ENCODE peak calls at places on chromosomes 2 and 18, in seven cellular contexts. One of them, this sample, is unnamed.

GRCh38 chr2:162768646-162769045 is 69.9 kb downstream of the KCNH7 start:
- DNase-seq in RWPE1: no peak
- DNase-seq in LNCaP clone FGC: no peak
- DNase-seq in sigmoid colon: no peak
- DNase-seq in foreskin keratinocyte: no peak
- DNase-seq in progenitor cell of endocrine pancreas: no peak
- DNase-seq in fibroblast of mammary gland: no peak
- DNase-seq in this sample: no peak

GRCh38 chr18:55953326-55953725 is 365.3 kb upstream of the TCF4 start:
- DNase-seq in RWPE1: no peak
- DNase-seq in fibroblast of mammary gland: no peak
- DNase-seq in LNCaP clone FGC: no peak
- DNase-seq in foreskin keratinocyte: no peak
- DNase-seq in progenitor cell of endocrine pancreas: no peak
- DNase-seq in sigmoid colon: no peak
- DNase-seq in this sample: no peak

GRCh38 chr2:55869637-55870325 is 53.8 kb downstream of the EFEMP1 start:
- DNase-seq in foreskin keratinocyte: no peak
- DNase-seq in progenitor cell of endocrine pancreas: no peak
- DNase-seq in fibroblast of mammary gland: peak
- DNase-seq in RWPE1: no peak
- DNase-seq in sigmoid colon: no peak
- DNase-seq in LNCaP clone FGC: no peak
- DNase-seq in this sample: no peak

GRCh38 chr2:37219046-37219445 is 12.3 kb downstream of the CEBPZ start:
- DNase-seq in LNCaP clone FGC: no peak
- DNase-seq in progenitor cell of endocrine pancreas: no peak
- DNase-seq in RWPE1: peak
- DNase-seq in foreskin keratinocyte: peak
- DNase-seq in sigmoid colon: no peak
- DNase-seq in fibroblast of mammary gland: no peak
- DNase-seq in this sample: no peak

GRCh38 chr2:55550368-55551102 is 31.0 kb downstream of the CFAP36 start:
- DNase-seq in fibroblast of mammary gland: peak
- DNase-seq in LNCaP clone FGC: no peak
- DNase-seq in progenitor cell of endocrine pancreas: no peak
- DNase-seq in foreskin keratinocyte: peak
- DNase-seq in RWPE1: peak
- DNase-seq in sigmoid colon: no peak
- DNase-seq in this sample: no peak

GRCh38 chr18:53997064-53997463 is 227.4 kb downstream of the MBD2 start:
- DNase-seq in fibroblast of mammary gland: no peak
- DNase-seq in sigmoid colon: no peak
- DNase-seq in progenitor cell of endocrine pancreas: no peak
- DNase-seq in foreskin keratinocyte: no peak
- DNase-seq in RWPE1: no peak
- DNase-seq in LNCaP clone FGC: no peak
- DNase-seq in this sample: no peak

GRCh38 chr18:46320928-46321855 is 217.0 kb downstream of the HAUS1 start:
- DNase-seq in LNCaP clone FGC: no peak
- DNase-seq in progenitor cell of endocrine pancreas: no peak
- DNase-seq in foreskin keratinocyte: peak
- DNase-seq in fibroblast of mammary gland: peak
- DNase-seq in RWPE1: peak
- DNase-seq in sigmoid colon: no peak
- DNase-seq in this sample: no peak

GRCh38 chr2:119680457-119681195 is 1.6 kb downstream of the TMEM177 start:
- DNase-seq in RWPE1: no peak
- DNase-seq in fibroblast of mammary gland: no peak
- DNase-seq in foreskin keratinocyte: no peak
- DNase-seq in sigmoid colon: no peak
- DNase-seq in LNCaP clone FGC: no peak
- DNase-seq in progenitor cell of endocrine pancreas: no peak
- DNase-seq in this sample: no peak

GRCh38 chr2:12718662-12719399 is 2.1 kb downstream of the TRIB2 start:
- DNase-seq in sigmoid colon: no peak
- DNase-seq in RWPE1: no peak
- DNase-seq in progenitor cell of endocrine pancreas: no peak
- DNase-seq in fibroblast of mammary gland: no peak
- DNase-seq in foreskin keratinocyte: no peak
- DNase-seq in LNCaP clone FGC: no peak
- DNase-seq in this sample: no peak

GRCh38 chr18:37452697-37453385 is 112.8 kb downstream of the CELF4 start:
- DNase-seq in sigmoid colon: no peak
- DNase-seq in foreskin keratinocyte: peak
- DNase-seq in fibroblast of mammary gland: peak
- DNase-seq in LNCaP clone FGC: no peak
- DNase-seq in RWPE1: no peak
- DNase-seq in progenitor cell of endocrine pancreas: no peak
- DNase-seq in this sample: no peak

GRCh38 chr2:33275689-33276444 is 200.6 kb upstream of the RASGRP3 start:
- DNase-seq in fibroblast of mammary gland: peak
- DNase-seq in progenitor cell of endocrine pancreas: no peak
- DNase-seq in LNCaP clone FGC: no peak
- DNase-seq in sigmoid colon: peak
- DNase-seq in foreskin keratinocyte: peak
- DNase-seq in RWPE1: peak
- DNase-seq in this sample: no peak

GRCh38 chr2:19104503-19104902 is 253.9 kb downstream of the OSR1 start:
- DNase-seq in fibroblast of mammary gland: no peak
- DNase-seq in foreskin keratinocyte: peak
- DNase-seq in sigmoid colon: no peak
- DNase-seq in RWPE1: peak
- DNase-seq in progenitor cell of endocrine pancreas: no peak
- DNase-seq in LNCaP clone FGC: no peak
- DNase-seq in this sample: no peak

GRCh38 chr2:39683022-39683699 is 17.4 kb downstream of the TMEM178A start:
- DNase-seq in sigmoid colon: no peak
- DNase-seq in fibroblast of mammary gland: no peak
- DNase-seq in progenitor cell of endocrine pancreas: no peak
- DNase-seq in foreskin keratinocyte: no peak
- DNase-seq in LNCaP clone FGC: no peak
- DNase-seq in RWPE1: no peak
- DNase-seq in this sample: no peak

GRCh38 chr18:69401475-69402218 is 959 bp downstream of the DOK6 start:
- DNase-seq in progenitor cell of endocrine pancreas: no peak
- DNase-seq in fibroblast of mammary gland: peak
- DNase-seq in foreskin keratinocyte: peak
- DNase-seq in sigmoid colon: peak
- DNase-seq in LNCaP clone FGC: no peak
- DNase-seq in RWPE1: no peak
- DNase-seq in this sample: peak

GRCh38 chr2:74205586-74205985 is 7.2 kb downstream of the MTHFD2 start:
- DNase-seq in RWPE1: no peak
- DNase-seq in sigmoid colon: no peak
- DNase-seq in LNCaP clone FGC: peak
- DNase-seq in foreskin keratinocyte: no peak
- DNase-seq in progenitor cell of endocrine pancreas: no peak
- DNase-seq in fibroblast of mammary gland: no peak
- DNase-seq in this sample: no peak

GRCh38 chr2:157784169-157784822 is 91.8 kb downstream of the ACVR1 start:
- DNase-seq in foreskin keratinocyte: peak
- DNase-seq in LNCaP clone FGC: peak
- DNase-seq in fibroblast of mammary gland: peak
- DNase-seq in progenitor cell of endocrine pancreas: no peak
- DNase-seq in RWPE1: peak
- DNase-seq in sigmoid colon: peak
- DNase-seq in this sample: no peak

GRCh38 chr2:98188351-98189046 is 101.5 kb downstream of the VWA3B start:
- DNase-seq in RWPE1: peak
- DNase-seq in sigmoid colon: no peak
- DNase-seq in fibroblast of mammary gland: peak
- DNase-seq in progenitor cell of endocrine pancreas: no peak
- DNase-seq in foreskin keratinocyte: peak
- DNase-seq in LNCaP clone FGC: peak
- DNase-seq in this sample: peak

GRCh38 chr2:100630473-100630977 is 67.7 kb downstream of the PDCL3 start:
- DNase-seq in foreskin keratinocyte: no peak
- DNase-seq in LNCaP clone FGC: no peak
- DNase-seq in progenitor cell of endocrine pancreas: no peak
- DNase-seq in sigmoid colon: no peak
- DNase-seq in RWPE1: no peak
- DNase-seq in fibroblast of mammary gland: no peak
- DNase-seq in this sample: no peak

GRCh38 chr2:234771985-234772774 is 179.6 kb upstream of the SH3BP4 start:
- DNase-seq in sigmoid colon: no peak
- DNase-seq in foreskin keratinocyte: peak
- DNase-seq in LNCaP clone FGC: no peak
- DNase-seq in RWPE1: peak
- DNase-seq in progenitor cell of endocrine pancreas: no peak
- DNase-seq in fibroblast of mammary gland: peak
- DNase-seq in this sample: no peak

GRCh38 chr18:40939636-40940035 is 1015.4 kb upstream of the PIK3C3 start:
- DNase-seq in foreskin keratinocyte: no peak
- DNase-seq in progenitor cell of endocrine pancreas: no peak
- DNase-seq in RWPE1: no peak
- DNase-seq in LNCaP clone FGC: no peak
- DNase-seq in sigmoid colon: no peak
- DNase-seq in fibroblast of mammary gland: peak
- DNase-seq in this sample: no peak

GRCh38 chr18:35770360-35770759 is 188.8 kb downstream of the GALNT1 start:
- DNase-seq in foreskin keratinocyte: peak
- DNase-seq in LNCaP clone FGC: no peak
- DNase-seq in progenitor cell of endocrine pancreas: no peak
- DNase-seq in fibroblast of mammary gland: peak
- DNase-seq in RWPE1: no peak
- DNase-seq in sigmoid colon: no peak
- DNase-seq in this sample: no peak

GRCh38 chr2:88654714-88655113 is 27.4 kb upstream of the EIF2AK3 start:
- DNase-seq in progenitor cell of endocrine pancreas: no peak
- DNase-seq in RWPE1: no peak
- DNase-seq in sigmoid colon: no peak
- DNase-seq in LNCaP clone FGC: no peak
- DNase-seq in foreskin keratinocyte: peak
- DNase-seq in fibroblast of mammary gland: peak
- DNase-seq in this sample: no peak

GRCh38 chr2:185526156-185526555 is 212.4 kb upstream of the FSIP2 start:
- DNase-seq in fibroblast of mammary gland: no peak
- DNase-seq in sigmoid colon: no peak
- DNase-seq in RWPE1: no peak
- DNase-seq in progenitor cell of endocrine pancreas: no peak
- DNase-seq in LNCaP clone FGC: no peak
- DNase-seq in foreskin keratinocyte: no peak
- DNase-seq in this sample: no peak

GRCh38 chr2:185522472-185522871 is 216.1 kb upstream of the FSIP2 start:
- DNase-seq in foreskin keratinocyte: no peak
- DNase-seq in fibroblast of mammary gland: no peak
- DNase-seq in RWPE1: no peak
- DNase-seq in sigmoid colon: no peak
- DNase-seq in LNCaP clone FGC: no peak
- DNase-seq in progenitor cell of endocrine pancreas: no peak
- DNase-seq in this sample: no peak
- TF ChIP-seq CTCF in foreskin keratinocyte: peak
- TF ChIP-seq CTCF in fibroblast of mammary gland: no peak
- TF ChIP-seq CTCF in RWPE1: no peak
- TF ChIP-seq CTCF in sigmoid colon: no peak
- TF ChIP-seq CTCF in LNCaP clone FGC: peak
- TF ChIP-seq CTCF in progenitor cell of endocrine pancreas: no peak
- TF ChIP-seq CTCF in this sample: no peak

GRCh38 chr2:139366659-139367058 is 586.5 kb upstream of the NXPH2 start:
- DNase-seq in RWPE1: no peak
- DNase-seq in foreskin keratinocyte: no peak
- DNase-seq in progenitor cell of endocrine pancreas: no peak
- DNase-seq in LNCaP clone FGC: no peak
- DNase-seq in fibroblast of mammary gland: no peak
- DNase-seq in sigmoid colon: no peak
- DNase-seq in this sample: no peak
- TF ChIP-seq CTCF in RWPE1: no peak
- TF ChIP-seq CTCF in foreskin keratinocyte: no peak
- TF ChIP-seq CTCF in progenitor cell of endocrine pancreas: no peak
- TF ChIP-seq CTCF in LNCaP clone FGC: no peak
- TF ChIP-seq CTCF in fibroblast of mammary gland: no peak
- TF ChIP-seq CTCF in sigmoid colon: no peak
- TF ChIP-seq CTCF in this sample: no peak

DNA sequence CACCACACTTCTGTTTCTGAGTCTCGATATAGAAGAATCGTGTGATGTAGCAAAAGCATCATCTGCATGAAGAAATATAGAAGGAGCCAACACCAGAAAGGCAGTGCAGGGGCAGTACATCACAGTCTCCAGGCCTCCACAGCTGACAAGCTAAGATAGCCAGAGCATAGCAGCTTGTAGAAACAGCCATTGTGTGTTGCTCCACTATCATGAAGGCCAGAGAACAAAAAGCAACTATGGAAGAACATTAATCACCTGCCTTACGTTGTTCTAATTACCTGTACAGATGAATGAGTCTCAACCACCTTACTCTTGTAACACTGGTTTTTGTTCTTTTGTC is 129.0 kb downstream of the RND3 start:
- DNase-seq in sigmoid colon: no peak
- DNase-seq in fibroblast of mammary gland: no peak
- DNase-seq in foreskin keratinocyte: no peak
- DNase-seq in LNCaP clone FGC: no peak
- DNase-seq in progenitor cell of endocrine pancreas: no peak
- DNase-seq in RWPE1: no peak
- DNase-seq in this sample: no peak
- TF ChIP-seq CTCF in sigmoid colon: no peak
- TF ChIP-seq CTCF in fibroblast of mammary gland: no peak
- TF ChIP-seq CTCF in foreskin keratinocyte: no peak
- TF ChIP-seq CTCF in LNCaP clone FGC: no peak
- TF ChIP-seq CTCF in progenitor cell of endocrine pancreas: no peak
- TF ChIP-seq CTCF in RWPE1: no peak
- TF ChIP-seq CTCF in this sample: no peak

GRCh38 chr2:136025057-136025973 is 39.9 kb upstream of the DARS1 start:
- DNase-seq in LNCaP clone FGC: no peak
- DNase-seq in progenitor cell of endocrine pancreas: peak
- DNase-seq in RWPE1: peak
- DNase-seq in fibroblast of mammary gland: peak
- DNase-seq in foreskin keratinocyte: peak
- DNase-seq in sigmoid colon: peak
- DNase-seq in this sample: peak
- TF ChIP-seq CTCF in LNCaP clone FGC: no peak
- TF ChIP-seq CTCF in progenitor cell of endocrine pancreas: no peak
- TF ChIP-seq CTCF in RWPE1: no peak
- TF ChIP-seq CTCF in fibroblast of mammary gland: no peak
- TF ChIP-seq CTCF in foreskin keratinocyte: no peak
- TF ChIP-seq CTCF in sigmoid colon: no peak
- TF ChIP-seq CTCF in this sample: no peak

This sample was measured in GM13976.